ENCODE peak calls at places on chromosome 9, in six cellular contexts. I is cardiac fibroblast; H is tibial nerve; S is stimulated activated CD8-positive, alpha-beta memory T cell treated with anti-CD3 and anti-CD28 coated beads, Interleukin-2, amount 100 ng/mL, for 1 hour; U is ACHN; X is kidney. N is an unnamed sample.

GRCh38 chr9:114180701-114181582 is 25.6 kb downstream of the COL27A1 start:
- DNase-seq in S (no peak), U (no peak), I (peak), H (no peak), X (peak), N (no peak)

GRCh38 chr9:128242828-128243485 is 32.9 kb downstream of the GOLGA2 start:
- DNase-seq in S (no peak), I (no peak), X (peak), U (no peak), H (no peak), N (no peak)

GRCh38 chr9:23914431-23915003 is 88.5 kb upstream of the ELAVL2 start:
- DNase-seq in I (no peak), U (no peak), S (no peak), X (no peak), H (no peak), N (no peak)

GRCh38 chr9:38437193-38437823 is 13.1 kb upstream of the IGFBPL1 start:
- DNase-seq in X (no peak), S (no peak), I (no peak), H (no peak), U (no peak), N (no peak)

GRCh38 chr9:70120834-70121510 is 77.3 kb downstream of the MAMDC2 start:
- DNase-seq in I (peak), U (peak), S (no peak), H (peak), X (no peak), N (peak)

GRCh38 chr9:34710023-34710422 is at the start of gene CCL21:
- DNase-seq in U (no peak), I (peak), H (no peak), S (no peak), X (peak), N (no peak)

GRCh38 chr9:15149450-15149849 is 157.6 kb downstream of the TTC39B start:
- DNase-seq in X (no peak), I (peak), U (no peak), H (no peak), S (no peak), N (no peak)

GRCh38 chr9:106859957-106860715 is 2.8 kb upstream of the ZNF462 start:
- DNase-seq in X (peak), I (peak), S (no peak), H (no peak), U (peak), N (peak)

GRCh38 chr9:135687216-135687615 is 12.1 kb downstream of the SOHLH1 start:
- DNase-seq in H (no peak), I (no peak), X (no peak), U (no peak), S (no peak), N (no peak)

GRCh38 chr9:78697653-78698052 is 400.7 kb downstream of the PSAT1 start:
- DNase-seq in X (no peak), U (no peak), I (no peak), S (no peak), H (no peak), N (no peak)

GRCh38 chr9:136205707-136205992 is 722 bp upstream of the LHX3 start:
- DNase-seq in X (no peak), S (no peak), H (no peak), I (no peak), U (no peak), N (no peak)

GRCh38 chr9:76687861-76688374 is 76.3 kb upstream of the PCA3 start:
- DNase-seq in H (no peak), U (peak), X (no peak), I (peak), S (no peak), N (no peak)

GRCh38 chr9:110578896-110579752 is at the start of gene SVEP1:
- DNase-seq in U (no peak), X (peak), H (peak), I (peak), S (no peak), N (peak)

GRCh38 chr9:16154570-16155078 is 601.8 kb downstream of the CCDC171 start:
- DNase-seq in I (no peak), U (no peak), S (no peak), X (peak), H (no peak), N (no peak)

N was measured in ureter.